ENCODE peak calls at places on chromosomes 13 and 19, in nine cellular contexts. One of them, this sample, is unnamed.

GRCh38 chr19:13036366-13036976 is 41.2 kb downstream of the NFIX start:
- DNase-seq in pancreas: no peak
- DNase-seq in breast epithelium: peak; percentile 76
- DNase-seq in PC-3: peak; percentile 93
- DNase-seq in ascending aorta: no peak
- DNase-seq in mammary epithelial cell: peak; percentile 83
- DNase-seq in left lung: peak; percentile 79
- DNase-seq in cardiac muscle cell: peak; percentile 73
- DNase-seq in IMR-90: peak; percentile 29
- DNase-seq in this sample: no peak

GRCh38 chr19:32166238-32166637 is 179.2 kb upstream of the ZNF507 start:
- DNase-seq in left lung: no peak
- DNase-seq in breast epithelium: no peak
- DNase-seq in mammary epithelial cell: no peak
- DNase-seq in IMR-90: no peak
- DNase-seq in ascending aorta: no peak
- DNase-seq in cardiac muscle cell: no peak
- DNase-seq in PC-3: no peak
- DNase-seq in pancreas: no peak
- DNase-seq in this sample: no peak

GRCh38 chr13:101868585-101869469 is 416.4 kb downstream of the ITGBL1 start:
- DNase-seq in breast epithelium: no peak
- DNase-seq in ascending aorta: no peak
- DNase-seq in pancreas: no peak
- DNase-seq in IMR-90: no peak
- DNase-seq in mammary epithelial cell: no peak
- DNase-seq in cardiac muscle cell: no peak
- DNase-seq in PC-3: no peak
- DNase-seq in left lung: no peak
- DNase-seq in this sample: no peak

GRCh38 chr13:75635101-75635620 is 969 bp upstream of the LMO7 start:
- DNase-seq in mammary epithelial cell: no peak
- DNase-seq in left lung: no peak
- DNase-seq in cardiac muscle cell: no peak
- DNase-seq in pancreas: no peak
- DNase-seq in IMR-90: no peak
- DNase-seq in breast epithelium: no peak
- DNase-seq in PC-3: no peak
- DNase-seq in ascending aorta: no peak
- DNase-seq in this sample: no peak

GRCh38 chr19:17026041-17026658 is 460 bp downstream of the CPAMD8 start:
- DNase-seq in pancreas: no peak
- DNase-seq in IMR-90: no peak
- DNase-seq in left lung: peak; percentile 61
- DNase-seq in breast epithelium: no peak
- DNase-seq in mammary epithelial cell: no peak
- DNase-seq in cardiac muscle cell: peak; percentile 9
- DNase-seq in ascending aorta: no peak
- DNase-seq in PC-3: no peak
- DNase-seq in this sample: no peak

GRCh38 chr13:59208405-59209195 is 955.1 kb downstream of the DIAPH3 start:
- DNase-seq in cardiac muscle cell: peak; percentile 25
- DNase-seq in breast epithelium: no peak
- DNase-seq in IMR-90: no peak
- DNase-seq in mammary epithelial cell: no peak
- DNase-seq in left lung: no peak
- DNase-seq in ascending aorta: no peak
- DNase-seq in pancreas: no peak
- DNase-seq in PC-3: no peak
- DNase-seq in this sample: no peak

GRCh38 chr13:35879111-35879510 is 252.1 kb downstream of the DCLK1 start:
- DNase-seq in PC-3: no peak
- DNase-seq in IMR-90: no peak
- DNase-seq in breast epithelium: no peak
- DNase-seq in pancreas: no peak
- DNase-seq in left lung: no peak
- DNase-seq in cardiac muscle cell: no peak
- DNase-seq in ascending aorta: no peak
- DNase-seq in mammary epithelial cell: no peak
- DNase-seq in this sample: no peak

GRCh38 chr13:27954406-27954851 is 14.7 kb downstream of the CDX2 start:
- DNase-seq in pancreas: peak; percentile 66
- DNase-seq in left lung: no peak
- DNase-seq in mammary epithelial cell: no peak
- DNase-seq in IMR-90: no peak
- DNase-seq in breast epithelium: no peak
- DNase-seq in cardiac muscle cell: peak; percentile 20
- DNase-seq in ascending aorta: no peak
- DNase-seq in PC-3: peak; percentile 29
- DNase-seq in this sample: no peak

GRCh38 chr19:45087531-45087930 is 5.4 kb upstream of the PPP1R37 start:
- DNase-seq in cardiac muscle cell: no peak
- DNase-seq in left lung: no peak
- DNase-seq in pancreas: no peak
- DNase-seq in breast epithelium: no peak
- DNase-seq in PC-3: no peak
- DNase-seq in IMR-90: no peak
- DNase-seq in mammary epithelial cell: no peak
- DNase-seq in ascending aorta: peak; percentile 20
- DNase-seq in this sample: no peak

GRCh38 chr13:41005709-41006108 is 13.4 kb downstream of the ELF1 start:
- DNase-seq in breast epithelium: no peak
- DNase-seq in cardiac muscle cell: no peak
- DNase-seq in left lung: no peak
- DNase-seq in ascending aorta: no peak
- DNase-seq in PC-3: peak; percentile 23
- DNase-seq in IMR-90: no peak
- DNase-seq in pancreas: no peak
- DNase-seq in mammary epithelial cell: no peak
- DNase-seq in this sample: no peak

GRCh38 chr19:15673176-15673654 is 328 bp downstream of the CYP4F12 start:
- DNase-seq in left lung: no peak
- DNase-seq in IMR-90: no peak
- DNase-seq in PC-3: no peak
- DNase-seq in breast epithelium: no peak
- DNase-seq in pancreas: no peak
- DNase-seq in ascending aorta: no peak
- DNase-seq in cardiac muscle cell: peak; percentile 1
- DNase-seq in mammary epithelial cell: peak; percentile 9
- DNase-seq in this sample: no peak

GRCh38 chr19:16330368-16330801 is 5.8 kb downstream of the KLF2 start:
- DNase-seq in IMR-90: peak; percentile 90
- DNase-seq in cardiac muscle cell: peak; percentile 69
- DNase-seq in PC-3: peak; percentile 97
- DNase-seq in left lung: peak; percentile 81
- DNase-seq in mammary epithelial cell: peak; percentile 96
- DNase-seq in ascending aorta: peak; percentile 86
- DNase-seq in breast epithelium: no peak
- DNase-seq in pancreas: peak; percentile 56
- DNase-seq in this sample: no peak

GRCh38 chr19:662207-662961 is 630 bp downstream of the RNF126 start:
- DNase-seq in breast epithelium: no peak
- DNase-seq in IMR-90: peak; percentile 38
- DNase-seq in left lung: peak; percentile 72
- DNase-seq in mammary epithelial cell: peak; percentile 50
- DNase-seq in cardiac muscle cell: peak; percentile 35
- DNase-seq in pancreas: peak; percentile 75
- DNase-seq in ascending aorta: no peak
- DNase-seq in PC-3: peak; percentile 38
- DNase-seq in this sample: no peak

GRCh38 chr19:30898353-30899103 is 450.7 kb downstream of the TSHZ3 start:
- DNase-seq in mammary epithelial cell: no peak
- DNase-seq in pancreas: no peak
- DNase-seq in PC-3: no peak
- DNase-seq in left lung: no peak
- DNase-seq in ascending aorta: no peak
- DNase-seq in IMR-90: no peak
- DNase-seq in cardiac muscle cell: no peak
- DNase-seq in breast epithelium: no peak
- DNase-seq in this sample: no peak

GRCh38 chr13:30580852-30581502 is 36.7 kb upstream of the USPL1 start:
- DNase-seq in IMR-90: no peak
- DNase-seq in breast epithelium: no peak
- DNase-seq in pancreas: no peak
- DNase-seq in cardiac muscle cell: no peak
- DNase-seq in left lung: no peak
- DNase-seq in mammary epithelial cell: peak; percentile 41
- DNase-seq in ascending aorta: no peak
- DNase-seq in PC-3: peak; percentile 67
- DNase-seq in this sample: no peak

DNA sequence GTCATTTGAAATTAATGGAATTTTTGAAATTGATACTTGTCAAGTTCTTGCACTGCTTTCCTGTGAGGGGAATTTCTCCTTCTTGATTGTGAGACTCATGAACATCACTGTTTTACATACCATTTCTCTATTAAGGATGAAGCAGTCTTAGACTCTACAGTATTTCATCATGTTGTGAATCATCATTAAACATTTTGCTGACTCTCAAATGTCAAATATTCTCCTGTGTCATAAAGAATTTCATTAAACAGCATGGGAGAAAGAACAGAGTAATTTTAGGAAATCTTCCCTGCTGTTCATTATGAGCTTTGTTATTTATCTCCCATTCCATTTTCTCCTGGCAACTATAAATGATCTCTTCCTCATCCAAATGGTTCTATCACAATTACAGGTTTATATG is 728.9 kb downstream of the PCDH9 start:
- DNase-seq in IMR-90: peak; percentile 78
- DNase-seq in PC-3: peak; percentile 44
- DNase-seq in breast epithelium: no peak
- DNase-seq in left lung: no peak
- DNase-seq in cardiac muscle cell: peak; percentile 60
- DNase-seq in pancreas: no peak
- DNase-seq in ascending aorta: no peak
- DNase-seq in mammary epithelial cell: peak; percentile 4
- DNase-seq in this sample: no peak
- H3K27ac ChIP-seq in IMR-90: no peak overlapping the region
- H3K27ac ChIP-seq in PC-3: no peak overlapping the region
- H3K27ac ChIP-seq in breast epithelium: no peak overlapping the region
- H3K27ac ChIP-seq in left lung: no peak overlapping the region
- H3K27ac ChIP-seq in cardiac muscle cell: no peak overlapping the region
- H3K27ac ChIP-seq in pancreas: no peak overlapping the region
- H3K27ac ChIP-seq in ascending aorta: no peak overlapping the region
- H3K27ac ChIP-seq in mammary epithelial cell: no peak overlapping the region
- H3K27ac ChIP-seq in this sample: no peak overlapping the region

DNA sequence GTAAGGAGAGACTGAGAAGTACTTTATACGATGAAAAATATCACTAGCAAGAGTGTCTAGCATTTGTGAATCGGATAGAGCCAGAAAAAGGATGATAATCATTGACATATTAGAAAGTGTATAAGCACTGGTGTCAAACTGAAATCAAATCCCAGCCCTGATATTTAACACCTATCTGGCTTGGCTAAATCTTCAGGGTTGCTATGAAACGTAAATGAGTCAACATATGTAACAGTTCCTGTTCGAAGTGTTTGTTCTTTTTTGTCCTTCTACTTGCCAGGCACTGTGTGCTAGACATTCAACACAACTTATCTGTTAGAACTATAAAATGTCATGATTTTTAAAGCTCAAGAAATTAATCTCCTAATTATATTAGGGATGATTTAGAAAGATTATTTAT is 40.8 kb downstream of the SERPINE3 start:
- DNase-seq in breast epithelium: no peak
- DNase-seq in IMR-90: peak; percentile 16
- DNase-seq in cardiac muscle cell: peak; percentile 65
- DNase-seq in mammary epithelial cell: peak; percentile 33
- DNase-seq in left lung: no peak
- DNase-seq in pancreas: no peak
- DNase-seq in PC-3: peak; percentile 34
- DNase-seq in ascending aorta: no peak
- DNase-seq in this sample: no peak
- H3K27ac ChIP-seq in breast epithelium: no peak overlapping the region
- H3K27ac ChIP-seq in IMR-90: no peak overlapping the region
- H3K27ac ChIP-seq in cardiac muscle cell: no peak overlapping the region
- H3K27ac ChIP-seq in mammary epithelial cell: peak overlapping the region; percentile 27
- H3K27ac ChIP-seq in left lung: no peak overlapping the region
- H3K27ac ChIP-seq in pancreas: no peak overlapping the region
- H3K27ac ChIP-seq in PC-3: no peak overlapping the region
- H3K27ac ChIP-seq in ascending aorta: no peak overlapping the region
- H3K27ac ChIP-seq in this sample: no peak overlapping the region

DNA sequence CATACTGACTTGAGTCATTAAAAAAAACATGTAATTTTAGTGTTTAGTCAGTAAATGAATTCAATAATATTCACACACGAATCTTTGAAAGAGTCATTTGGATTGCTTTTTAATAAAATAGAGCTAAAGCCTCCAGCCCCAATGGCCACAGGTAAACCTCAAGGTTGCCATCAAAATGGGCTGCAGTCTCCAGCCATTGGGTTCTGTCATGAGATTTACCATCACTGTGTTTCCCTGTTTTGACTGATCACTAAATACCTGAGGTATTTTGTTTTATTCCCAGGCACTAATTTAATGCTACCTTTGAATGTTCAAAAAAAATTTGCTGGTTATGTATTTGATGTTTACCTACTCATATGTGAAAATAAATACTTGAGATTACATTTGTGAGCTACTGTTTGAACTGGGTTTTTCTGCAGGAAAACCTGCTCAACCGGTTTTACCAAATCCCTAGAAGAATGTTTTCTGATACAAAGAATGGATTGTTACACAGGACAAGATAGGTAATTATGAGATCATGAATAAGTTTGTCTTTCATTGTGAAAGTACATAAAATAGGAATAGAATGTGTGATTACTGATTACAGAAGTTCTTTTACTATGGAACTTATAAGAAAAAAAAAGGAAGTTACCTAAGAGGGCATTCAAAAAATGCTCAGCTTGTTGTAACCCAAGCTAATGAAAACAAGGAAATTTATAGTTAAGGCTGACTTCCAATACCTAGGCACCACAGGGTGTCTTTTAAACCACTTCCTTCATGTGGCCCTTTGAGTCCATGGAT is 391.3 kb downstream of the EFNB2 start:
- DNase-seq in breast epithelium: no peak
- DNase-seq in PC-3: peak; percentile 88
- DNase-seq in cardiac muscle cell: no peak
- DNase-seq in ascending aorta: no peak
- DNase-seq in mammary epithelial cell: peak; percentile 87
- DNase-seq in pancreas: no peak
- DNase-seq in left lung: no peak
- DNase-seq in IMR-90: no peak
- DNase-seq in this sample: no peak
- H3K27ac ChIP-seq in breast epithelium: peak overlapping the region; percentile 44
- H3K27ac ChIP-seq in PC-3: peak overlapping the region; percentile 88
- H3K27ac ChIP-seq in cardiac muscle cell: no peak overlapping the region
- H3K27ac ChIP-seq in ascending aorta: no peak overlapping the region
- H3K27ac ChIP-seq in mammary epithelial cell: peak overlapping the region; percentile 93
- H3K27ac ChIP-seq in pancreas: peak overlapping the region; percentile 9
- H3K27ac ChIP-seq in left lung: no peak overlapping the region
- H3K27ac ChIP-seq in IMR-90: peak overlapping the region; percentile 69
- H3K27ac ChIP-seq in this sample: no peak overlapping the region

DNA sequence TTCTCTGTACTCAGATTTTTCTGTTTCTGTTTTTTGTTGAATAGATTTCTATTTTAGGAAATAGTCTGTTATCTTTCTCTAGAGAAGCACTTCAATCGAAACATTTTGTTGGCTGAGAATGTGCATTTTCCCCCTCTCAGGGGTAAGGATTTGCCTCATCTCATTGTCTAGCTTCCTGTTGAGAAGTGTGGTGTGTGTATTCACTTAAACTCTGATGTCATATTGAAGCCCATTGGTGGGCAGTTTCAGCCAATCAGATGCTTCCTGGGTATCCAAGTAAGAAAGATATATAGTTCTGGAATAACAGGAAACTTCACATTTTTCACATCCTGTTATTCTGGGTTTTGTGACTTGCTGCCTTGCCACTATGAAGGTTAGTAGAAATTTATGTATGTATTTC is 87.6 kb downstream of the ARHGEF7 start:
- DNase-seq in ascending aorta: no peak
- DNase-seq in PC-3: peak; percentile 18
- DNase-seq in cardiac muscle cell: peak; percentile 96
- DNase-seq in breast epithelium: no peak
- DNase-seq in left lung: no peak
- DNase-seq in pancreas: no peak
- DNase-seq in mammary epithelial cell: no peak
- DNase-seq in IMR-90: peak; percentile 93
- DNase-seq in this sample: no peak
- H3K27ac ChIP-seq in ascending aorta: peak overlapping the region; percentile 62
- H3K27ac ChIP-seq in PC-3: no peak overlapping the region
- H3K27ac ChIP-seq in cardiac muscle cell: no peak overlapping the region
- H3K27ac ChIP-seq in breast epithelium: no peak overlapping the region
- H3K27ac ChIP-seq in left lung: peak overlapping the region; percentile 31
- H3K27ac ChIP-seq in pancreas: no peak overlapping the region
- H3K27ac ChIP-seq in mammary epithelial cell: no peak overlapping the region
- H3K27ac ChIP-seq in IMR-90: no peak overlapping the region
- H3K27ac ChIP-seq in this sample: no peak overlapping the region

This sample was measured in caudate nucleus.